ENCODE peak calls at places on chromosomes 11 and 22, in ten cellular contexts. Y is stimulated activated CD4-positive, alpha-beta T cell treated with anti-CD3 and anti-CD28 coated beads, Interleukin-1b, Interleukin-23, amount 100 ng/mL, for 48 hours; F is NCI-H510A; W is T-helper 2 cell; P is GM10248; O is esophagus muscularis mucosa; N is fibroblast of mammary gland; R is substantia nigra; D is activated CD4-positive, CD25-positive, alpha-beta regulatory T cell; J is sciatic nerve. K is an unnamed sample.

GRCh38 chr11:60948251-60948650 is 3.7 kb downstream of the SLC15A3 start:
- DNase-seq in R (no peak), D (no peak), F (no peak), O (no peak), W (no peak), P (no peak), J (no peak), Y (no peak), N (no peak), K (no peak)

GRCh38 chr22:22928666-22929380 is 41.2 kb downstream of the IGLL5 start:
- DNase-seq in O (no peak), N (peak), P (peak), Y (peak), D (no peak), F (no peak), R (no peak), W (no peak), J (no peak), K (peak)

GRCh38 chr11:69252494-69252845 is 41.5 kb upstream of the MYEOV start:
- DNase-seq in Y (no peak), P (no peak), F (no peak), R (no peak), J (peak), W (no peak), O (no peak), D (no peak), N (no peak), K (no peak)

GRCh38 chr11:45794169-45794568 is 10.8 kb upstream of the SLC35C1 start:
- DNase-seq in Y (no peak), O (no peak), J (no peak), N (no peak), P (no peak), F (peak), W (no peak), R (no peak), D (no peak), K (no peak)

GRCh38 chr11:126319374-126319740 is 15.5 kb downstream of the DCPS start:
- DNase-seq in W (no peak), J (no peak), N (no peak), Y (no peak), R (no peak), D (no peak), F (no peak), O (no peak), P (no peak), K (no peak)

GRCh38 chr11:94550513-94550912 is 6.8 kb downstream of the FUT4 start:
- DNase-seq in Y (no peak), R (no peak), J (no peak), D (no peak), O (no peak), N (no peak), F (no peak), W (no peak), P (peak), K (no peak)

GRCh38 chr11:17129003-17129402 is 51.5 kb upstream of the RPS13 start:
- DNase-seq in P (no peak), O (no peak), Y (no peak), W (no peak), N (peak), J (no peak), R (no peak), D (no peak), F (no peak), K (no peak)

GRCh38 chr11:119062779-119063178 is 4.8 kb upstream of the VPS11 start:
- DNase-seq in J (no peak), R (no peak), O (no peak), N (peak), P (no peak), D (no peak), F (no peak), Y (no peak), W (no peak), K (no peak)

GRCh38 chr22:30047364-30047738 is 32.9 kb upstream of the HORMAD2 start:
- DNase-seq in N (peak), F (no peak), Y (no peak), P (no peak), J (no peak), W (no peak), D (no peak), O (no peak), R (no peak), K (no peak)

GRCh38 chr22:41968601-41969000 is 642 bp upstream of the SEPTIN3 start:
- DNase-seq in D (no peak), W (no peak), O (no peak), Y (no peak), J (no peak), F (no peak), P (no peak), R (no peak), N (no peak), K (no peak)

GRCh38 chr11:117392001-117392690 is 64.5 kb downstream of the CEP164 start:
- DNase-seq in D (no peak), P (no peak), N (no peak), W (no peak), R (no peak), O (no peak), Y (no peak), J (peak), F (no peak), K (no peak)

GRCh38 chr11:74391193-74391592 is 7.0 kb downstream of the PGM2L1 start:
- DNase-seq in D (no peak), R (no peak), N (no peak), W (no peak), F (no peak), J (no peak), P (no peak), O (no peak), Y (no peak), K (no peak)

GRCh38 chr22:46579751-46580449 is 40.3 kb upstream of the GRAMD4 start:
- DNase-seq in N (no peak), W (no peak), O (no peak), D (no peak), F (no peak), J (peak), R (no peak), Y (no peak), P (no peak), K (no peak)

GRCh38 chr22:43018615-43019014 is 3.7 kb upstream of the PACSIN2 start:
- DNase-seq in J (no peak), W (no peak), Y (no peak), F (no peak), P (no peak), O (no peak), N (no peak), D (no peak), R (no peak), K (no peak)